ENCODE peak calls at places on chromosomes 13 and 19, in nine cellular contexts. One of them, this sample, is unnamed.

GRCh38 chr19:33644284-33644836 is 22.6 kb downstream of the CHST8 start:
- DNase-seq in fibroblast of lung: no peak
- DNase-seq in HFF-Myc: no peak
- DNase-seq in uterus: no peak
- DNase-seq in nephron progenitor cell: no peak
- DNase-seq in cardiac fibroblast: no peak
- DNase-seq in PC-9: no peak
- DNase-seq in upper lobe of right lung: peak
- DNase-seq in Calu3: no peak
- DNase-seq in this sample: no peak

GRCh38 chr19:8413593-8413923 is 453 bp downstream of the MARCHF2 start:
- DNase-seq in fibroblast of lung: no peak
- DNase-seq in HFF-Myc: no peak
- DNase-seq in uterus: no peak
- DNase-seq in nephron progenitor cell: no peak
- DNase-seq in cardiac fibroblast: no peak
- DNase-seq in PC-9: no peak
- DNase-seq in upper lobe of right lung: no peak
- DNase-seq in Calu3: no peak
- DNase-seq in this sample: no peak

GRCh38 chr13:76641056-76641455 is 245.1 kb downstream of the KCTD12 start:
- DNase-seq in fibroblast of lung: peak
- DNase-seq in HFF-Myc: no peak
- DNase-seq in uterus: no peak
- DNase-seq in nephron progenitor cell: no peak
- DNase-seq in cardiac fibroblast: no peak
- DNase-seq in PC-9: no peak
- DNase-seq in upper lobe of right lung: no peak
- DNase-seq in Calu3: no peak
- DNase-seq in this sample: peak

GRCh38 chr19:34256835-34257558 is 2.6 kb downstream of the GARRE1 start:
- DNase-seq in fibroblast of lung: no peak
- DNase-seq in HFF-Myc: no peak
- DNase-seq in uterus: no peak
- DNase-seq in nephron progenitor cell: no peak
- DNase-seq in cardiac fibroblast: no peak
- DNase-seq in PC-9: no peak
- DNase-seq in upper lobe of right lung: no peak
- DNase-seq in Calu3: no peak
- DNase-seq in this sample: peak

GRCh38 chr13:94192576-94192975 is 286.9 kb downstream of the DCT start:
- DNase-seq in fibroblast of lung: peak
- DNase-seq in HFF-Myc: peak
- DNase-seq in uterus: no peak
- DNase-seq in nephron progenitor cell: peak
- DNase-seq in cardiac fibroblast: peak
- DNase-seq in PC-9: no peak
- DNase-seq in upper lobe of right lung: no peak
- DNase-seq in Calu3: no peak
- DNase-seq in this sample: peak

GRCh38 chr19:31154021-31154420 is 195.2 kb downstream of the TSHZ3 start:
- DNase-seq in fibroblast of lung: no peak
- DNase-seq in HFF-Myc: no peak
- DNase-seq in uterus: no peak
- DNase-seq in nephron progenitor cell: no peak
- DNase-seq in cardiac fibroblast: peak
- DNase-seq in PC-9: no peak
- DNase-seq in upper lobe of right lung: no peak
- DNase-seq in Calu3: no peak
- DNase-seq in this sample: peak

GRCh38 chr13:80840313-80840976 is 499.5 kb upstream of the SPRY2 start:
- DNase-seq in fibroblast of lung: peak
- DNase-seq in HFF-Myc: no peak
- DNase-seq in uterus: no peak
- DNase-seq in nephron progenitor cell: no peak
- DNase-seq in cardiac fibroblast: peak
- DNase-seq in PC-9: no peak
- DNase-seq in upper lobe of right lung: no peak
- DNase-seq in Calu3: no peak
- DNase-seq in this sample: peak

GRCh38 chr19:45475537-45476348 is 7.9 kb downstream of the FOSB start:
- DNase-seq in fibroblast of lung: no peak
- DNase-seq in HFF-Myc: no peak
- DNase-seq in uterus: no peak
- DNase-seq in nephron progenitor cell: no peak
- DNase-seq in cardiac fibroblast: no peak
- DNase-seq in PC-9: no peak
- DNase-seq in upper lobe of right lung: no peak
- DNase-seq in Calu3: no peak
- DNase-seq in this sample: no peak

GRCh38 chr13:112725346-112726017 is 35.6 kb downstream of the ATP11A start:
- DNase-seq in fibroblast of lung: no peak
- DNase-seq in HFF-Myc: no peak
- DNase-seq in uterus: no peak
- DNase-seq in nephron progenitor cell: no peak
- DNase-seq in cardiac fibroblast: peak
- DNase-seq in PC-9: peak
- DNase-seq in upper lobe of right lung: peak
- DNase-seq in Calu3: no peak
- DNase-seq in this sample: no peak

GRCh38 chr19:38665950-38666661 is 18.7 kb downstream of the ACTN4 start:
- DNase-seq in fibroblast of lung: peak
- DNase-seq in HFF-Myc: no peak
- DNase-seq in uterus: peak
- DNase-seq in nephron progenitor cell: peak
- DNase-seq in cardiac fibroblast: peak
- DNase-seq in PC-9: peak
- DNase-seq in upper lobe of right lung: peak
- DNase-seq in Calu3: peak
- DNase-seq in this sample: peak

GRCh38 chr13:28455580-28456194 is 39.2 kb downstream of the FLT1 start:
- DNase-seq in fibroblast of lung: no peak
- DNase-seq in HFF-Myc: no peak
- DNase-seq in uterus: no peak
- DNase-seq in nephron progenitor cell: no peak
- DNase-seq in cardiac fibroblast: no peak
- DNase-seq in PC-9: no peak
- DNase-seq in upper lobe of right lung: no peak
- DNase-seq in Calu3: no peak
- DNase-seq in this sample: no peak

GRCh38 chr19:48975947-48976847 is 11.1 kb downstream of the FTL start:
- DNase-seq in fibroblast of lung: no peak
- DNase-seq in HFF-Myc: no peak
- DNase-seq in uterus: no peak
- DNase-seq in nephron progenitor cell: no peak
- DNase-seq in cardiac fibroblast: peak
- DNase-seq in PC-9: no peak
- DNase-seq in upper lobe of right lung: no peak
- DNase-seq in Calu3: no peak
- DNase-seq in this sample: no peak

GRCh38 chr13:44930907-44931676 is 58.2 kb downstream of the NUFIP1 start:
- DNase-seq in fibroblast of lung: no peak
- DNase-seq in HFF-Myc: no peak
- DNase-seq in uterus: no peak
- DNase-seq in nephron progenitor cell: no peak
- DNase-seq in cardiac fibroblast: peak
- DNase-seq in PC-9: peak
- DNase-seq in upper lobe of right lung: no peak
- DNase-seq in Calu3: no peak
- DNase-seq in this sample: peak

GRCh38 chr19:1265611-1266115 is 3.5 kb upstream of the CIRBP start:
- DNase-seq in fibroblast of lung: peak
- DNase-seq in HFF-Myc: peak
- DNase-seq in uterus: peak
- DNase-seq in nephron progenitor cell: no peak
- DNase-seq in cardiac fibroblast: peak
- DNase-seq in PC-9: no peak
- DNase-seq in upper lobe of right lung: peak
- DNase-seq in Calu3: no peak
- DNase-seq in this sample: peak

GRCh38 chr13:29137995-29138394 is 317.9 kb downstream of the MTUS2 start:
- DNase-seq in fibroblast of lung: no peak
- DNase-seq in HFF-Myc: no peak
- DNase-seq in uterus: no peak
- DNase-seq in nephron progenitor cell: no peak
- DNase-seq in cardiac fibroblast: no peak
- DNase-seq in PC-9: no peak
- DNase-seq in upper lobe of right lung: no peak
- DNase-seq in Calu3: no peak
- DNase-seq in this sample: no peak

GRCh38 chr19:49212302-49212701 is 54.7 kb downstream of the TRPM4 start:
- DNase-seq in fibroblast of lung: peak
- DNase-seq in HFF-Myc: no peak
- DNase-seq in uterus: no peak
- DNase-seq in nephron progenitor cell: no peak
- DNase-seq in cardiac fibroblast: peak
- DNase-seq in PC-9: peak
- DNase-seq in upper lobe of right lung: no peak
- DNase-seq in Calu3: no peak
- DNase-seq in this sample: peak

GRCh38 chr19:50843701-50844221 is 10.4 kb upstream of the KLK15 start:
- DNase-seq in fibroblast of lung: no peak
- DNase-seq in HFF-Myc: no peak
- DNase-seq in uterus: no peak
- DNase-seq in nephron progenitor cell: no peak
- DNase-seq in cardiac fibroblast: no peak
- DNase-seq in PC-9: no peak
- DNase-seq in upper lobe of right lung: no peak
- DNase-seq in Calu3: no peak
- DNase-seq in this sample: no peak

GRCh38 chr13:38173403-38173802 is 176.2 kb upstream of the UFM1 start:
- DNase-seq in fibroblast of lung: no peak
- DNase-seq in HFF-Myc: no peak
- DNase-seq in uterus: no peak
- DNase-seq in nephron progenitor cell: no peak
- DNase-seq in cardiac fibroblast: no peak
- DNase-seq in PC-9: no peak
- DNase-seq in upper lobe of right lung: no peak
- DNase-seq in Calu3: no peak
- DNase-seq in this sample: no peak
- TF ChIP-seq CTCF in fibroblast of lung: no peak
- TF ChIP-seq CTCF in HFF-Myc: no peak
- TF ChIP-seq CTCF in uterus: no peak
- TF ChIP-seq CTCF in nephron progenitor cell: no peak
- TF ChIP-seq CTCF in cardiac fibroblast: no peak
- TF ChIP-seq CTCF in PC-9: no peak
- TF ChIP-seq CTCF in upper lobe of right lung: no peak
- TF ChIP-seq CTCF in Calu3: no peak
- TF ChIP-seq CTCF in this sample: no peak

DNA sequence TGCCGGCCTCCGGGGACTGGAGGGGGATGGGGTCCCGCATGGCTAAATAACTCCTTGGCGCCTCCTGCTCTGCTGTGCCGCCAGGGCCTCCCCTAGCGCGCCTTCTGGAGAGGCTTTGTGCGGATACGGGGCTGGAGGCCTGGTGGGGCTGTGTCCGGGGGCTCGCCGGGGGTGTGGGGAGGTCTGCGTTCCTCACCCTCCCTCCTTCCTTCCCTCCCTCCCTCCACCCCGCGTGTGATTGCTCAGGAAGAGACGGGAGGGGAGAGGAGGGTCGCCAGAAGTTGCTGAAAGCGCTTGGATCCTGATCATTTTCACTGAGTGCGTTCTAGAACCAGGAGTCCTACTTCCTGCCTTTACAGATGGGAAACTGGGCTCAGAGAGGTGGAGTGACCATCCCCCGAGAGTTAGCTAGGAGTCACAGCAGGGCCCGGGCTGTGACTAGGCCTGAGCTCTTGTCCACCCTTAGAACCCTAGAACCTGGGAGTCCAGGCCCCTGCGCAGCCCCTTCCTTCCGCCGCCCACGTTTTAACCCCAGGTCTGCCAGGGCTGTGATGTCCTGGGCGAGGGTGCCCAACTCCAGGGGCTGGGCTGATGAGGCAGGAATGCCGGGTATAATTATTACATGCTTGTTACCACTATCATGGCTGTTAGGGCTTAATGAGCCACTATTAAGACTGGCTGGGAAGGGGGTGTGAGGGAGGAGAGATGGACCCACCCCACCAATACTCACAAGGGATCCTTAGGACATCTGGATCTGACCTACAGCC is 782 bp upstream of the JUND start:
- DNase-seq in fibroblast of lung: no peak
- DNase-seq in HFF-Myc: no peak
- DNase-seq in uterus: no peak
- DNase-seq in nephron progenitor cell: no peak
- DNase-seq in cardiac fibroblast: no peak
- DNase-seq in PC-9: no peak
- DNase-seq in upper lobe of right lung: peak
- DNase-seq in Calu3: peak
- DNase-seq in this sample: no peak
- TF ChIP-seq CTCF in fibroblast of lung: peak
- TF ChIP-seq CTCF in HFF-Myc: no peak
- TF ChIP-seq CTCF in uterus: no peak
- TF ChIP-seq CTCF in nephron progenitor cell: no peak
- TF ChIP-seq CTCF in cardiac fibroblast: peak
- TF ChIP-seq CTCF in PC-9: no peak
- TF ChIP-seq CTCF in upper lobe of right lung: no peak
- TF ChIP-seq CTCF in Calu3: no peak
- TF ChIP-seq CTCF in this sample: peak

DNA sequence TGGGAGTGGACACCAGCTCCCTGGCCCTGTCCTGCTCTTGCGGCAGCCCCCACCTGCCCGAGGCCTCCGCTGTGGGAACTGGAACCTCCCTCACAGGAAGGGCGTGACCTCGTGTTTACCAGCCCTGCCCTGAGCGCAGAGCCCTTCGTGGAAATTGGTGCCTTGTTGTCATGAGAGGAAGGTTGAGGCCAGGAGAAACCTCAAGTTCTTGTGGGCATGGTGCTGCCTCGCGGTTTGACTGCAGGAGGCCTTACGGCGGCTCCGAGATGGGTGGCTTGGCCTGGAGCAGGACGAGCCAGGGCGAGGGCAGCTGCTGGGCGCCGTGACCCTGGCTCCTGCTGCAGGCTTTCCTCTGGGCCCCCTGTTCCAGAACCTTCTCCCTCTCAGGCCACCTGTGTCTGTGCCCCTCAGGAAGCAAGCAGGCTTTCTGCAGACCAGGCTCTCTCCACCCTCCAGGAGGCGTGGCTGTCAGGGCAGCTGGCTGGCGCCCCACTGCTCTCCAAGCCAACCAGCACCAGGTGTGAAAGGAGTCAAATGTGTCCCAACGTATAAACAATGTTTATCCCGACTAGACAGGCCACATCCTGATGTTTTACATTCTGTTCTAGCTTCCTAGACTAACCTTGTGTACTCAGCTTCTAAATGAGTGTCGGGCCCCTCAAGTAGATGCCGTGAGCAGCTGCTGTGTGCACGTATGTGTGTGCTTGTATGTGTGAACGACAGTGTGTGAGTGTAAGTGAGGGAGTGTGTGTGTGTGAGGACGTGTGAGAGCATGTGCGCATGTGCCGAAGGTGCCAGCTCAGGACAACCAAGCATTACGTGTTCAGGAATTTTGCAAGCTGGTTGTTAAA is 10.4 kb upstream of the RASA3 start:
- DNase-seq in fibroblast of lung: peak
- DNase-seq in HFF-Myc: no peak
- DNase-seq in uterus: no peak
- DNase-seq in nephron progenitor cell: no peak
- DNase-seq in cardiac fibroblast: no peak
- DNase-seq in PC-9: no peak
- DNase-seq in upper lobe of right lung: peak
- DNase-seq in Calu3: no peak
- DNase-seq in this sample: no peak
- TF ChIP-seq CTCF in fibroblast of lung: no peak
- TF ChIP-seq CTCF in HFF-Myc: no peak
- TF ChIP-seq CTCF in uterus: no peak
- TF ChIP-seq CTCF in nephron progenitor cell: no peak
- TF ChIP-seq CTCF in cardiac fibroblast: no peak
- TF ChIP-seq CTCF in PC-9: no peak
- TF ChIP-seq CTCF in upper lobe of right lung: no peak
- TF ChIP-seq CTCF in Calu3: no peak
- TF ChIP-seq CTCF in this sample: no peak

GRCh38 chr13:30572859-30573275 is 44.9 kb upstream of the USPL1 start:
- DNase-seq in fibroblast of lung: peak
- DNase-seq in HFF-Myc: no peak
- DNase-seq in uterus: no peak
- DNase-seq in nephron progenitor cell: no peak
- DNase-seq in cardiac fibroblast: peak
- DNase-seq in PC-9: no peak
- DNase-seq in upper lobe of right lung: no peak
- DNase-seq in Calu3: no peak
- DNase-seq in this sample: peak
- TF ChIP-seq CTCF in fibroblast of lung: peak
- TF ChIP-seq CTCF in HFF-Myc: peak
- TF ChIP-seq CTCF in uterus: peak
- TF ChIP-seq CTCF in nephron progenitor cell: no peak
- TF ChIP-seq CTCF in cardiac fibroblast: peak
- TF ChIP-seq CTCF in PC-9: no peak
- TF ChIP-seq CTCF in upper lobe of right lung: peak
- TF ChIP-seq CTCF in Calu3: no peak
- TF ChIP-seq CTCF in this sample: peak

This sample was measured in fibroblast of the aortic adventitia.